ENCODE peak calls at places on chromosomes 5 and 9, in nine cellular contexts. V is lung microvascular endothelial cell; J is cardiac muscle cell; T is activated naive CD8-positive, alpha-beta T cell treated with anti-CD3 and anti-CD28 coated beads for 36 hours; N is anterior cingulate cortex; C is GM10248; Y is nucleus accumbens; F is activated naive CD4-positive, alpha-beta T cell treated with Interleukin-2 at 50 U/mL for 16 hours; A is CD8-positive, alpha-beta memory T cell. E is an unnamed sample.

GRCh38 chr5:163362806-163363788 is 74.3 kb upstream of the CCNG1 start:
- DNase-seq in T (no peak), A (no peak), F (no peak), N (no peak), V (no peak), J (peak; percentile 40), C (no peak), Y (no peak), E (no peak)

GRCh38 chr5:22070151-22070550 is 783.0 kb downstream of the CDH12 start:
- DNase-seq in N (no peak), A (no peak), F (no peak), T (no peak), Y (no peak), V (no peak), J (no peak), C (no peak), E (no peak)

GRCh38 chr9:36471359-36471758 is 71.3 kb upstream of the RNF38 start:
- DNase-seq in J (no peak), F (no peak), N (no peak), Y (no peak), A (no peak), C (no peak), V (no peak), T (no peak), E (no peak)

GRCh38 chr9:131310833-131311554 is 21.5 kb downstream of the PLPP7 start:
- DNase-seq in Y (no peak), C (no peak), T (peak; percentile 69), V (peak; percentile 20), J (no peak), F (peak; percentile 56), N (no peak), A (peak; percentile 61), E (peak; percentile 60)

GRCh38 chr9:35306281-35306680 is 144.5 kb downstream of the UNC13B start:
- DNase-seq in A (no peak), C (no peak), V (no peak), J (no peak), F (no peak), Y (no peak), N (no peak), T (no peak), E (no peak)

GRCh38 chr5:128085413-128085812 is 1.8 kb downstream of the SLC12A2 start:
- DNase-seq in Y (no peak), A (no peak), T (no peak), C (no peak), N (no peak), V (no peak), F (no peak), J (no peak), E (no peak)

GRCh38 chr9:127168756-127169506 is 46.5 kb upstream of the ANGPTL2 start:
- DNase-seq in C (no peak), N (no peak), V (no peak), F (no peak), A (no peak), T (no peak), J (no peak), Y (no peak), E (no peak)

GRCh38 chr5:149759986-149760699 is 30.0 kb downstream of the PPARGC1B start:
- DNase-seq in C (no peak), F (no peak), A (no peak), T (no peak), J (peak; percentile 15), V (no peak), Y (no peak), N (no peak), E (no peak)